ENCODE peak calls at places on chromosomes 13 and 19, in nine cellular contexts. One of them, this sample, is unnamed. For H3K27me3, the result is how much of the 10 kb centered on the place peaks cover.

GRCh38 chr19:51417107-51417806 is at the start of gene SIGLEC10:
- DNase-seq in uterus: no peak
- DNase-seq in heart left ventricle: peak
- DNase-seq in breast epithelium: no peak
- DNase-seq in esophagus squamous epithelium: peak
- DNase-seq in right lobe of liver: peak
- DNase-seq in body of pancreas: no peak
- DNase-seq in HepG2: no peak
- DNase-seq in ovary: no peak
- DNase-seq in this sample: peak

GRCh38 chr19:28221736-28222135 is 991.2 kb downstream of the UQCRFS1 start:
- DNase-seq in breast epithelium: no peak
- DNase-seq in uterus: no peak
- DNase-seq in esophagus squamous epithelium: no peak
- DNase-seq in ovary: no peak
- DNase-seq in HepG2: no peak
- DNase-seq in right lobe of liver: no peak
- DNase-seq in body of pancreas: no peak
- DNase-seq in heart left ventricle: no peak
- DNase-seq in this sample: no peak

GRCh38 chr19:23285948-23286347 is 35.8 kb upstream of the ZNF724 start:
- DNase-seq in uterus: no peak
- DNase-seq in right lobe of liver: no peak
- DNase-seq in breast epithelium: no peak
- DNase-seq in body of pancreas: no peak
- DNase-seq in heart left ventricle: no peak
- DNase-seq in HepG2: no peak
- DNase-seq in ovary: no peak
- DNase-seq in esophagus squamous epithelium: no peak
- DNase-seq in this sample: no peak

GRCh38 chr19:46607441-46607841 is 6.3 kb downstream of the CALM3 start:
- DNase-seq in heart left ventricle: no peak
- DNase-seq in body of pancreas: no peak
- DNase-seq in uterus: no peak
- DNase-seq in breast epithelium: no peak
- DNase-seq in right lobe of liver: no peak
- DNase-seq in HepG2: no peak
- DNase-seq in esophagus squamous epithelium: no peak
- DNase-seq in ovary: no peak
- DNase-seq in this sample: no peak

GRCh38 chr19:13846533-13847032 is 30.4 kb upstream of the NANOS3 start:
- DNase-seq in esophagus squamous epithelium: peak
- DNase-seq in HepG2: peak
- DNase-seq in heart left ventricle: peak
- DNase-seq in body of pancreas: peak
- DNase-seq in uterus: peak
- DNase-seq in breast epithelium: peak
- DNase-seq in right lobe of liver: peak
- DNase-seq in ovary: peak
- DNase-seq in this sample: peak

GRCh38 chr19:45059258-45059965 is 16.9 kb downstream of the ZNF296 start:
- DNase-seq in ovary: peak
- DNase-seq in uterus: peak
- DNase-seq in breast epithelium: no peak
- DNase-seq in body of pancreas: peak
- DNase-seq in heart left ventricle: peak
- DNase-seq in esophagus squamous epithelium: no peak
- DNase-seq in HepG2: peak
- DNase-seq in right lobe of liver: peak
- DNase-seq in this sample: peak

GRCh38 chr19:55341191-55342043 is 1.7 kb downstream of the KMT5C start:
- DNase-seq in ovary: peak
- DNase-seq in breast epithelium: peak
- DNase-seq in esophagus squamous epithelium: no peak
- DNase-seq in right lobe of liver: peak
- DNase-seq in heart left ventricle: peak
- DNase-seq in HepG2: peak
- DNase-seq in uterus: peak
- DNase-seq in body of pancreas: peak
- DNase-seq in this sample: peak

GRCh38 chr13:70108276-70108845 is at the start of gene KLHL1:
- DNase-seq in ovary: no peak
- DNase-seq in body of pancreas: no peak
- DNase-seq in uterus: no peak
- DNase-seq in esophagus squamous epithelium: no peak
- DNase-seq in heart left ventricle: no peak
- DNase-seq in breast epithelium: no peak
- DNase-seq in HepG2: no peak
- DNase-seq in right lobe of liver: no peak
- DNase-seq in this sample: no peak

GRCh38 chr13:30738526-30738925 is 3.2 kb downstream of the ALOX5AP start:
- DNase-seq in HepG2: no peak
- DNase-seq in body of pancreas: no peak
- DNase-seq in right lobe of liver: no peak
- DNase-seq in esophagus squamous epithelium: no peak
- DNase-seq in uterus: no peak
- DNase-seq in ovary: no peak
- DNase-seq in heart left ventricle: no peak
- DNase-seq in breast epithelium: no peak
- DNase-seq in this sample: no peak

GRCh38 chr13:30738946-30739528 is 3.7 kb downstream of the ALOX5AP start:
- DNase-seq in ovary: no peak
- DNase-seq in breast epithelium: no peak
- DNase-seq in HepG2: no peak
- DNase-seq in body of pancreas: no peak
- DNase-seq in right lobe of liver: no peak
- DNase-seq in uterus: no peak
- DNase-seq in esophagus squamous epithelium: no peak
- DNase-seq in heart left ventricle: no peak
- DNase-seq in this sample: no peak

GRCh38 chr13:30737511-30738342 is 2.4 kb downstream of the ALOX5AP start:
- DNase-seq in body of pancreas: no peak
- DNase-seq in ovary: no peak
- DNase-seq in breast epithelium: no peak
- DNase-seq in right lobe of liver: no peak
- DNase-seq in heart left ventricle: no peak
- DNase-seq in HepG2: no peak
- DNase-seq in esophagus squamous epithelium: no peak
- DNase-seq in uterus: no peak
- DNase-seq in this sample: no peak

GRCh38 chr13:30742896-30743295 is 7.6 kb downstream of the ALOX5AP start:
- DNase-seq in body of pancreas: no peak
- DNase-seq in right lobe of liver: no peak
- DNase-seq in breast epithelium: no peak
- DNase-seq in esophagus squamous epithelium: no peak
- DNase-seq in ovary: no peak
- DNase-seq in HepG2: no peak
- DNase-seq in uterus: no peak
- DNase-seq in heart left ventricle: no peak
- DNase-seq in this sample: no peak

DNA sequence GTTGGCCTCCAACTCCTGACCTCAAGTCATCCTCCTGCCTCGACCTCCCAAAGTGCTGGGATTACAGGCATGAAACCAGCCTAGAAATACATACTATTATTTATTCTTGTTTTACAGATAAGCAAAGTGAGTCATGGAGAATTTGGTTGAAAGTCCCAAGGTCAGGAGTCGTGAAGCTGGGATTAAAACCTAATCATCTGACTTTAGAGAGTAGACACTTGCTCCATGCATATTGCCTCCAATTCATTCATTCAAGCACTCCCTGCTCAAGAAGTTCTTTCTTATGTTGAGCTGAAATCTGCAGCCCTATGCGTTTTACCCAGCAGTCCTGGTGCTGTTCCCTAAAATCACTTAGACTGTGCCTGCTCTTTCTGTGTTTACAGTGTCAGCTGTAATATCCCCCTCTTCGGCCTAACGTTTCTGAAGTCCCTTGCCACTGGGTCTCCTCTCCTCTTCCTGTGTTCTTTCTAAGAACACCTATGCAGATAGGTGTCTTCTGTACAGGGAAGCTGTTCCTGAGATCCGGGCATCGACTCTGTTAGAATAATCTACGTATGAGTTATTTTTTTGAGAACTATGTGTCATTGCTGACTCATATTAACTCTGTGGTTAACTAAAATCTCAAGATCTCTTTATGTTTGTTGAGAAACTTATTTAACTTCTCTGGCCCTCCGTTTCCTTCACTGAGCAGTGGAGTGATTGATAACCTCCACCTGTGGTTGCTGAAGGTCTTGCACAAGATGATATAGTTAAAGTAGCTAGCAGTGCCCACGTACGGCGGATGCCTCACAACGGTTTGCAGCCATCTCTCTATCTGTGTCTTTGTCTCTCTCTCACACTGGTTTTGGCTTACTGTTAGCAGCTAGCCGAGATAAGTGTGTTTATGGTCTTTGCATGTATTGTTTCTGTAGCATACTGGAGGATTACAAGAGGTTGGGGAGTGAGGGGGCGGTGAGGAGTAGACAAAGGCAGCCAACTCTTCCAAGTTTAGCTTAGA is 4.6 kb downstream of the ALOX5AP start:
- DNase-seq in heart left ventricle: no peak
- DNase-seq in HepG2: no peak
- DNase-seq in right lobe of liver: no peak
- DNase-seq in body of pancreas: no peak
- DNase-seq in uterus: no peak
- DNase-seq in esophagus squamous epithelium: no peak
- DNase-seq in breast epithelium: no peak
- DNase-seq in ovary: no peak
- DNase-seq in this sample: no peak
- H3K27ac ChIP-seq in heart left ventricle: no peak
- H3K27ac ChIP-seq in HepG2: no peak
- H3K27ac ChIP-seq in right lobe of liver: no peak
- H3K27ac ChIP-seq in body of pancreas: no peak
- H3K27ac ChIP-seq in uterus: peak
- H3K27ac ChIP-seq in esophagus squamous epithelium: peak
- H3K27ac ChIP-seq in breast epithelium: peak
- H3K27ac ChIP-seq in ovary: no peak
- H3K27ac ChIP-seq in this sample: peak

GRCh38 chr19:16112778-16113177 is 1.1 kb downstream of the RAB8A start:
- DNase-seq in heart left ventricle: no peak
- DNase-seq in esophagus squamous epithelium: no peak
- DNase-seq in ovary: no peak
- DNase-seq in breast epithelium: no peak
- DNase-seq in uterus: no peak
- DNase-seq in body of pancreas: no peak
- DNase-seq in right lobe of liver: no peak
- DNase-seq in HepG2: no peak
- DNase-seq in this sample: peak

GRCh38 chr19:16115309-16116039 is 3.8 kb downstream of the RAB8A start:
- DNase-seq in uterus: no peak
- DNase-seq in right lobe of liver: no peak
- DNase-seq in HepG2: no peak
- DNase-seq in ovary: no peak
- DNase-seq in heart left ventricle: no peak
- DNase-seq in breast epithelium: no peak
- DNase-seq in body of pancreas: no peak
- DNase-seq in esophagus squamous epithelium: no peak
- DNase-seq in this sample: no peak

GRCh38 chr19:16113727-16114126 is 2.0 kb downstream of the RAB8A start:
- DNase-seq in uterus: no peak
- DNase-seq in ovary: no peak
- DNase-seq in heart left ventricle: no peak
- DNase-seq in body of pancreas: no peak
- DNase-seq in right lobe of liver: no peak
- DNase-seq in breast epithelium: no peak
- DNase-seq in HepG2: no peak
- DNase-seq in esophagus squamous epithelium: no peak
- DNase-seq in this sample: no peak

GRCh38 chr19:16111160-16111908 is at the start of gene RAB8A:
- DNase-seq in right lobe of liver: peak
- DNase-seq in HepG2: peak
- DNase-seq in ovary: peak
- DNase-seq in breast epithelium: peak
- DNase-seq in heart left ventricle: peak
- DNase-seq in body of pancreas: peak
- DNase-seq in uterus: peak
- DNase-seq in esophagus squamous epithelium: peak
- DNase-seq in this sample: peak

DNA sequence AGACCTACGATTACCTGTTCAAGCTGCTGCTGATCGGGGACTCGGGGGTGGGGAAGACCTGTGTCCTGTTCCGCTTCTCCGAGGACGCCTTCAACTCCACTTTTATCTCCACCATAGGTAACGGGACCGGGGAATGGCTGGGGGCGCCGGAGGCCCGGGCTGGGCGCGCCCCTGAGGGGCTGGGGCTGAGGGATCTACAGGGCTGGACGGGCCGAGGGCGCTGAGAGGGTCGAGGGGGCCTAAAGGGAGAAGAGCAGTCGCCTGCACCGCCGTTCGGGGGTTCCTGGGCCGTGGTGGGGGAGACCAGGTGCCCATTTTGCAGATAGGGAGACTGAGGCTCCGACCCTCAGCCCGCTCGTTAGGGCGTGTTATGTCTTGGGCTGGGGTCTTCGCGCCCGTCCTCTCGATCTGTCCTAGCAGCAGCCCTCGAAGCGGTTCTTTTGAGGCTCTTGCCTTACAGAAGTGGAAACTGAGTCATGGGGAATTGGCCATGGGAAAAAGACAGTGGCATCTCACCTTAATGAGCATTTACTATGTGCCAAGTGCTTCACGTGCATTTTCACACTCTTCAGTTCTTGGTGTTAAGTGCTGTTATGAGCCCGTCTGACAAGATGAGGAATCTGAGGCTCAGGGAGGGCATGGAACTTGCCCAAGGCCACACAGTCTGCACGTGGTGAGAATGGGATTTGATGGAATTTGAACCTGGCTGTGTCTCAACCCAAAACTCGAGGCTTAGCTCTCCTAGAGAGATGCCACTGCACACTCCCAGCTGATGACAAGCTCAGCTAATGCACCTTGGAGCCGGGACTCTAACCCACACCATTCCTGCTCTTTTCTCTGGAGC is 442 bp downstream of the RAB8A start:
- DNase-seq in heart left ventricle: no peak
- DNase-seq in right lobe of liver: no peak
- DNase-seq in body of pancreas: no peak
- DNase-seq in breast epithelium: no peak
- DNase-seq in ovary: no peak
- DNase-seq in HepG2: no peak
- DNase-seq in uterus: no peak
- DNase-seq in esophagus squamous epithelium: no peak
- DNase-seq in this sample: peak
- TF ChIP-seq POLR2A in heart left ventricle: peak
- TF ChIP-seq POLR2A in right lobe of liver: peak
- TF ChIP-seq POLR2A in body of pancreas: peak
- TF ChIP-seq POLR2A in breast epithelium: peak
- TF ChIP-seq POLR2A in ovary: peak
- TF ChIP-seq POLR2A in HepG2: peak
- TF ChIP-seq POLR2A in uterus: peak
- TF ChIP-seq POLR2A in esophagus squamous epithelium: peak
- TF ChIP-seq POLR2A in this sample: peak

DNA sequence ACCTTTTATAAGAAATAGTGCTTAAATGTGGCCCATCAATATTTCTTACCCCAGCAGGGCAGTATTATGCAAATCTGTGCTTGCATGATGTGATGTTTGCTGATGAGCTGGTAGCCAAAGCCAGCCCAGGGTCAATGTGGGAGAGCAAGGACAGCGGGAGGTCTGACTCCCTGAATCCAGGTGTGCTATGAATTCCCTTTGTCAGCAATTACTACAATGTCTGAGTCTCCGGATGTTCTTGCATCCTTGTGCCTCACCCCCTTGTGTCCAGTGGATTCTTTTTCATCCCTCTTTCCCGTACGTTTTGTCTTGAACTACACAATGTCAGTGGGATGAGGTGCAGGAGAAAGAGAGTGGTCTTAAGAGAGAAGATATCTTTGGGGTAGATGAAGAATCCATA is 53.3 kb upstream of the TSHZ3 start:
- DNase-seq in ovary: no peak
- DNase-seq in body of pancreas: no peak
- DNase-seq in uterus: no peak
- DNase-seq in breast epithelium: no peak
- DNase-seq in heart left ventricle: no peak
- DNase-seq in esophagus squamous epithelium: no peak
- DNase-seq in right lobe of liver: no peak
- DNase-seq in HepG2: no peak
- DNase-seq in this sample: no peak
- H3K27me3 ChIP-seq in ovary: under half
- H3K27me3 ChIP-seq in body of pancreas: under half
- H3K27me3 ChIP-seq in uterus: under half
- H3K27me3 ChIP-seq in breast epithelium: under half
- H3K27me3 ChIP-seq in heart left ventricle: under half
- H3K27me3 ChIP-seq in esophagus squamous epithelium: under half
- H3K27me3 ChIP-seq in right lobe of liver: under half
- H3K27me3 ChIP-seq in HepG2: under half
- H3K27me3 ChIP-seq in this sample: under half

GRCh38 chr13:26485288-26485687 is 72.2 kb upstream of the WASF3 start:
- DNase-seq in uterus: no peak
- DNase-seq in breast epithelium: no peak
- DNase-seq in right lobe of liver: no peak
- DNase-seq in esophagus squamous epithelium: no peak
- DNase-seq in ovary: no peak
- DNase-seq in HepG2: no peak
- DNase-seq in body of pancreas: no peak
- DNase-seq in heart left ventricle: no peak
- DNase-seq in this sample: no peak
- H3K27ac ChIP-seq in uterus: no peak
- H3K27ac ChIP-seq in breast epithelium: no peak
- H3K27ac ChIP-seq in right lobe of liver: no peak
- H3K27ac ChIP-seq in esophagus squamous epithelium: no peak
- H3K27ac ChIP-seq in ovary: no peak
- H3K27ac ChIP-seq in HepG2: no peak
- H3K27ac ChIP-seq in body of pancreas: no peak
- H3K27ac ChIP-seq in heart left ventricle: no peak
- H3K27ac ChIP-seq in this sample: no peak

This sample was measured in adrenal gland.